ENCODE peak calls at places on chromosomes 4 and X, in ten cellular contexts. I is uterus, D is DND-41, Y is IMR-90, Z is AG09309, Q is heart right ventricle, E is AG09319, R is RWPE1, K is fibroblast of the aortic adventitia, H is AG10803. V is an unnamed sample.

GRCh38 chrX:14936561-14936960 is 63.3 kb downstream of the MOSPD2 start:
- DNase-seq in I (peak), D (no peak), Y (peak), Z (peak), Q (no peak), E (no peak), R (peak), K (peak), H (peak), V (no peak)

GRCh38 chrX:39752820-39753219 is 344.9 kb downstream of the BCOR start:
- DNase-seq in I (no peak), D (no peak), Y (peak), Z (no peak), Q (no peak), E (no peak), R (no peak), K (peak), H (no peak), V (no peak)

GRCh38 chr4:125714845-125715244 is 400.1 kb downstream of the FAT4 start:
- DNase-seq in I (no peak), D (no peak), Y (peak), Z (no peak), Q (no peak), E (no peak), R (no peak), K (peak), H (peak), V (no peak)

GRCh38 chrX:155757366-155757765 is 123.8 kb upstream of the VAMP7 start:
- DNase-seq in I (no peak), D (no peak), Y (no peak), Z (no peak), Q (no peak), E (no peak), R (no peak), K (no peak), H (no peak), V (no peak)

GRCh38 chr4:89324671-89325070 is 17.1 kb upstream of the GPRIN3 start:
- DNase-seq in I (no peak), D (no peak), Y (peak), Z (no peak), Q (peak), E (no peak), R (no peak), K (no peak), H (peak), V (no peak)

GRCh38 chrX:71107762-71108360 is 1.3 kb upstream of the CXorf65 start:
- DNase-seq in I (no peak), D (peak), Y (no peak), Z (no peak), Q (no peak), E (no peak), R (no peak), K (no peak), H (no peak), V (no peak)

GRCh38 chr4:173057906-173058305 is 110.7 kb upstream of the GALNT7 start:
- DNase-seq in I (no peak), D (no peak), Y (peak), Z (no peak), Q (no peak), E (no peak), R (no peak), K (peak), H (no peak), V (no peak)

GRCh38 chr4:76589402-76589801 is 154.4 kb downstream of the SHROOM3 start:
- DNase-seq in I (no peak), D (no peak), Y (peak), Z (peak), Q (no peak), E (peak), R (peak), K (peak), H (peak), V (no peak)

GRCh38 chrX:153870288-153870690 is 15.7 kb downstream of the L1CAM start:
- DNase-seq in I (no peak), D (no peak), Y (no peak), Z (no peak), Q (no peak), E (no peak), R (no peak), K (no peak), H (no peak), V (no peak)

GRCh38 chr4:10727140-10727880 is 42.7 kb upstream of the CLNK start:
- DNase-seq in I (no peak), D (no peak), Y (no peak), Z (no peak), Q (no peak), E (no peak), R (no peak), K (no peak), H (no peak), V (no peak)

GRCh38 chr4:123418486-123418931 is 21.9 kb downstream of the SPRY1 start:
- DNase-seq in I (no peak), D (peak), Y (peak), Z (peak), Q (peak), E (peak), R (peak), K (peak), H (peak), V (no peak)

GRCh38 chrX:47690175-47690574 is 31.2 kb upstream of the UXT start:
- DNase-seq in I (no peak), D (no peak), Y (no peak), Z (no peak), Q (no peak), E (no peak), R (no peak), K (no peak), H (peak), V (no peak)

GRCh38 chrX:69025802-69026301 is 139.4 kb downstream of the PJA1 start:
- DNase-seq in I (no peak), D (no peak), Y (peak), Z (peak), Q (no peak), E (no peak), R (peak), K (peak), H (peak), V (no peak)

GRCh38 chrX:105533951-105534350 is 288.4 kb upstream of the NRK start:
- DNase-seq in I (no peak), D (no peak), Y (no peak), Z (no peak), Q (no peak), E (no peak), R (peak), K (peak), H (no peak), V (no peak)

GRCh38 chr4:109294468-109295020 is 7.9 kb downstream of the COL25A1 start:
- DNase-seq in I (no peak), D (no peak), Y (peak), Z (no peak), Q (no peak), E (no peak), R (no peak), K (no peak), H (no peak), V (no peak)

GRCh38 chr4:181674315-181674714 is 568.9 kb upstream of the TENM3 start:
- DNase-seq in I (no peak), D (no peak), Y (peak), Z (peak), Q (no peak), E (peak), R (no peak), K (peak), H (peak), V (no peak)

GRCh38 chr4:188821500-188821899 is 682.3 kb downstream of the TRIML1 start:
- DNase-seq in I (no peak), D (no peak), Y (no peak), Z (no peak), Q (no peak), E (no peak), R (no peak), K (no peak), H (no peak), V (no peak)

GRCh38 chrX:10634681-10635161 is 14.3 kb upstream of the MID1 start:
- DNase-seq in I (peak), D (no peak), Y (peak), Z (no peak), Q (no peak), E (no peak), R (peak), K (peak), H (peak), V (no peak)

GRCh38 chrX:117508021-117508420 is 608.6 kb downstream of the KLHL13 start:
- DNase-seq in I (no peak), D (no peak), Y (no peak), Z (no peak), Q (no peak), E (no peak), R (no peak), K (no peak), H (no peak), V (no peak)

GRCh38 chrX:119880552-119881437 is 9.2 kb downstream of the NDUFA1 start:
- DNase-seq in I (no peak), D (peak), Y (peak), Z (peak), Q (peak), E (no peak), R (peak), K (peak), H (peak), V (no peak)

GRCh38 chrX:38878674-38879375 is 77.6 kb downstream of the MID1IP1 start:
- DNase-seq in I (no peak), D (peak), Y (no peak), Z (no peak), Q (no peak), E (no peak), R (no peak), K (no peak), H (no peak), V (no peak)

GRCh38 chr4:127249066-127249766 is 383.5 kb upstream of the INTU start:
- DNase-seq in I (no peak), D (no peak), Y (peak), Z (peak), Q (no peak), E (no peak), R (no peak), K (peak), H (peak), V (no peak)

GRCh38 chr4:72094054-72094780 is 62.4 kb downstream of the NPFFR2 start:
- DNase-seq in I (no peak), D (no peak), Y (no peak), Z (no peak), Q (no peak), E (no peak), R (no peak), K (no peak), H (no peak), V (no peak)

GRCh38 chrX:71909956-71910355 is 689 bp upstream of the NHSL2 start:
- DNase-seq in I (peak), D (no peak), Y (no peak), Z (no peak), Q (peak), E (no peak), R (no peak), K (peak), H (peak), V (no peak)

GRCh38 chr4:184409911-184410692 is 64.2 kb downstream of the IRF2 start:
- DNase-seq in I (no peak), D (peak), Y (no peak), Z (no peak), Q (no peak), E (no peak), R (no peak), K (no peak), H (no peak), V (no peak)

GRCh38 chr4:150219841-150220240 is 141.6 kb downstream of the DCLK2 start:
- DNase-seq in I (no peak), D (no peak), Y (peak), Z (no peak), Q (no peak), E (no peak), R (no peak), K (peak), H (peak), V (no peak)

GRCh38 chr4:186904104-186904503 is 180.4 kb upstream of the FAT1 start:
- DNase-seq in I (no peak), D (no peak), Y (peak), Z (peak), Q (no peak), E (peak), R (peak), K (peak), H (peak), V (no peak)

GRCh38 chr4:157810137-157810774 is 362.6 kb downstream of the GASK1B start:
- DNase-seq in I (no peak), D (no peak), Y (no peak), Z (no peak), Q (no peak), E (no peak), R (no peak), K (no peak), H (no peak), V (no peak)

GRCh38 chr4:1041147-1041935 is 29.9 kb downstream of the FGFRL1 start:
- DNase-seq in I (no peak), D (no peak), Y (peak), Z (no peak), Q (no peak), E (no peak), R (no peak), K (peak), H (peak), V (no peak)

GRCh38 chr4:152352645-152353116 is 183.2 kb downstream of the FBXW7 start:
- DNase-seq in I (peak), D (peak), Y (peak), Z (peak), Q (peak), E (peak), R (peak), K (peak), H (peak), V (no peak)

GRCh38 chr4:22500831-22501714 is 14.8 kb downstream of the ADGRA3 start:
- DNase-seq in I (no peak), D (no peak), Y (peak), Z (no peak), Q (no peak), E (no peak), R (peak), K (peak), H (peak), V (no peak)

GRCh38 chr4:69321153-69321729 is 41.0 kb downstream of the UGT2B28 start:
- DNase-seq in I (no peak), D (no peak), Y (no peak), Z (no peak), Q (no peak), E (no peak), R (no peak), K (no peak), H (no peak), V (no peak)

GRCh38 chr4:20773144-20773997 is 73.1 kb downstream of the PACRGL start:
- DNase-seq in I (peak), D (peak), Y (peak), Z (peak), Q (peak), E (peak), R (peak), K (peak), H (peak), V (no peak)

GRCh38 chr4:100929753-100930152 is 411.9 kb upstream of the EMCN start:
- DNase-seq in I (no peak), D (no peak), Y (no peak), Z (no peak), Q (no peak), E (no peak), R (no peak), K (no peak), H (no peak), V (no peak)

GRCh38 chrX:22069586-22069985 is 37.5 kb downstream of the PHEX start:
- DNase-seq in I (no peak), D (no peak), Y (no peak), Z (no peak), Q (no peak), E (no peak), R (no peak), K (no peak), H (no peak), V (no peak)

GRCh38 chrX:96474357-96475125 is 210.1 kb upstream of the DIAPH2 start:
- DNase-seq in I (no peak), D (no peak), Y (peak), Z (no peak), Q (no peak), E (no peak), R (no peak), K (peak), H (peak), V (no peak)

GRCh38 chr4:107058828-107059227 is 22.7 kb upstream of the DKK2 start:
- DNase-seq in I (no peak), D (no peak), Y (no peak), Z (no peak), Q (no peak), E (no peak), R (peak), K (peak), H (no peak), V (no peak)

GRCh38 chr4:55736605-55737183 is 82.9 kb upstream of the EXOC1L start:
- DNase-seq in I (no peak), D (no peak), Y (peak), Z (no peak), Q (no peak), E (no peak), R (peak), K (peak), H (no peak), V (no peak)
- TF ChIP-seq CTCF in I (no peak), D (peak), Y (peak), Z (peak), Q (peak), E (peak), R (peak), K (peak), H (peak), V (no peak)

DNA sequence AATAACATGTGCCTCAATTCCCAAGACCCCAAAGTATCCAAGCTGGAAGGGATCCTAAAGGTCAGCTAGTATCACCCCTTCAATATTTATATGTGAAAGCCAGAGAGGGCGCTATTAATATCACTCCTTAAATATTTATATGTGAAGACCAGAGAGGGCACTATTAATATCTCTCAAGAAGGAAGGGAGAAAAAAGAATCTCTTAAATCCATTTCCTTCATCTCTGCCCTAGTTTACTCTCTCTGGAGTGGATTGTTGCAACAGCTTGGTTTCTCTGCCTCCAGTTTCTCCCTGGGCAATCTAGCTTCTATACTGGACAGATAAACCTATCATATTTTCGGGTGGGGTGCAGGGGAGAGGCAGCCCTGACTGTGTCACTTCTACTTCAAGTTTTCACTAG is 31.6 kb upstream of the MSN start:
- DNase-seq in I (no peak), D (no peak), Y (no peak), Z (no peak), Q (no peak), E (no peak), R (no peak), K (no peak), H (no peak), V (no peak)
- TF ChIP-seq CTCF in I (no peak), D (no peak), Y (no peak), Z (no peak), Q (no peak), E (no peak), R (no peak), K (no peak), H (no peak), V (no peak)

GRCh38 chrX:1485033-1485432 is 32.3 kb upstream of the ASMTL start:
- DNase-seq in I (no peak), D (peak), Y (no peak), Z (no peak), Q (peak), E (no peak), R (no peak), K (no peak), H (no peak), V (no peak)

GRCh38 chrX:1484638-1485019 is 31.9 kb upstream of the ASMTL start:
- DNase-seq in I (no peak), D (no peak), Y (no peak), Z (no peak), Q (no peak), E (no peak), R (no peak), K (no peak), H (no peak), V (peak)

GRCh38 chrX:1483843-1484637 is 31.3 kb upstream of the ASMTL start:
- DNase-seq in I (no peak), D (peak), Y (no peak), Z (no peak), Q (peak), E (no peak), R (no peak), K (no peak), H (no peak), V (peak)

GRCh38 chrX:1480082-1480785 is 27.5 kb upstream of the ASMTL start:
- DNase-seq in I (no peak), D (peak), Y (no peak), Z (no peak), Q (peak), E (no peak), R (no peak), K (no peak), H (no peak), V (no peak)

DNA sequence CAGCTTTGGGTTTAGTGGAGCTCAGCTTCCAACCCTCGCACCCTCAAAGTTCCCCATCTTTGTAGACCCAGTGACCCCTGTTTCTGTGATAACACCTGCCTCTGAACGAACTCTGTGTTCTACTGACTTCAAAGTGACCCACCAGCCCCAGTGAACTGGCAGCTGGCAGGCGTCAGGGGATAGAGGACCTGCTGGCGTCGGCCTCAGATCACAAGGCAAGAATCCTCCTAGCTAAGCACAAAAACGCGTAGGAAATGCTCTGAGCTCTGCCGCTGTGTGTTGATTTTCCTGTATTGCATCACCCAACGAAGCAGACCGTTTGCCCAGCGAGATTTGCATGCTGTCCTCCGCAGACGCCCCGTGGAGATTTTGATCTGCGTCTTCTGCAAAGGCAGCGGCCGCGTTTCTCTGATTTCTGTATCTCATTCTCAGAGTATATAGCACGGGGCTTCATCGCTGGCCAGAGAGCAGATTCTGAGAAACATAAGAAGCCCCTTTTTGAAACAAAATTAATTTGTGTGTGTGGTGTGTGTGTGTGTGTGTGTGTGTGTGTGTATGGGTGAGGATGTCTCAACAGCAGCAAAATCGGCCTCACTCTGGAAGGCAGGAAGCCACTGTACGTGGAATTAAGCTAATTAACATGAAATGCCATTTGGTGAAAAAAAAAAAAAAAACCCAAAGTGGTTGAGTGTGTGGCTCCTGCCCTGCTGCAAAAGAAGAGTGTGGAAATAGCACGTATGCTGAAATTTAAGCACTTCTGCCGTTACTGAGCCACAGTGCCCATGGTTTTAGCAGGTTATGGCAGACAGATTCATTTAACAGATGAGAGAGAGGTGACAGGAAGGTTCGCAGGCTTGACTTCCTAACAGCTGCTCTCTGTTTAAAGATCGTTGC is 29.2 kb upstream of the ASMTL start:
- DNase-seq in I (no peak), D (peak), Y (peak), Z (peak), Q (peak), E (peak), R (no peak), K (peak), H (peak), V (peak)
- TF ChIP-seq CTCF in I (no peak), D (peak), Y (no peak), Z (no peak), Q (no peak), E (no peak), R (no peak), K (no peak), H (no peak), V (no peak)

DNA sequence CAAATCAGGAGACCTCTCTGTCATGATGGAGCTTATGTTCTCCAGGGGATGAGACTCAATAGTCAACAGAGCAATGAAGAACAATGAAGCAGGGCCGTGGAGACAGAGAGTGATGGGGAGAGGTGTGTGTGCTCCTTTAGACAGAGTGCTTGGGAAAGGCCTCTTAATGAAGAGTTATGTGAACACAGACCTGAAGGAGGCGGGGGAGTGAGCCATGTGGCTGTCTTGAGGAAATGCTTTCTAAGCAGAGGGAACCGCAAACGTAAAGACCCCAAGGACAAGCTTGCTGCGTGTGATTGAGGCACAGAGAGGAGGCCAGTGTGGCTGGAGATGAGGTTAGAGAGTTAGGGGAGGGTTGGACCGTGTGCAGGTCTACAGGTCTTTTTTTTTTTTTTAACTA is 53.1 kb downstream of the CHRNA9 start:
- DNase-seq in I (no peak), D (no peak), Y (no peak), Z (no peak), Q (no peak), E (no peak), R (no peak), K (no peak), H (no peak), V (no peak)
- TF ChIP-seq CTCF in I (no peak), D (no peak), Y (no peak), Z (no peak), Q (no peak), E (no peak), R (no peak), K (no peak), H (no peak), V (no peak)

DNA sequence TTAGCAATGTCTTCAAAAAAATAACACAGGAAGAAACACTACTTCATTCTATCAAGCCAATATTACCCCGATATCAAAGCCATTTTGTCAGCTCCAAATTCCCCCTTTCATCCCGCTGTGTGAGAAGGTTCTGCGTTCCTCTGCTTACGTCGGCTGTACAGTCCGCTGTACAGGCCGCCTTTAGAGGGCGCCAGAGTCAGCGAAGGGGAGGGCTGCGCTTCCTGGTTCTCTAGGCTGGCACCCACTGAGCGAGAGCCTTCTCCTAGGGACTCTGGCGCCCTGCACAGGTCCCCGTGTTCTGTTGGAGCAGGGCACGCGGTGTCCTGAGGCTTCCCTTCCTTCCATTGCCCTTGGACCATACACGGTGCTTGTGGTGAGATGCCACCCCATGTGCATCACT is 25.3 kb upstream of the CT45A1 start:
- DNase-seq in I (no peak), D (peak), Y (no peak), Z (no peak), Q (no peak), E (no peak), R (no peak), K (no peak), H (no peak), V (no peak)
- TF ChIP-seq CTCF in I (no peak), D (peak), Y (no peak), Z (peak), Q (no peak), E (no peak), R (no peak), K (no peak), H (no peak), V (no peak)